ENCODE peak calls at places on chromosomes 11 and 22, in four cellular contexts. J, C, R and B are unnamed samples.

GRCh38 chr11:70699294-70700221 is 301.2 kb downstream of the CTTN start:
- DNase-seq in C (no peak), J (no peak), R (no peak), B (no peak)

GRCh38 chr11:117520201-117520600 is 192.5 kb downstream of the CEP164 start:
- DNase-seq in J (no peak), R (no peak), C (no peak), B (no peak)

GRCh38 chr22:47064016-47064415 is 301.6 kb downstream of the TBC1D22A start:
- DNase-seq in C (no peak), R (no peak), J (no peak), B (no peak)

GRCh38 chr11:116860303-116860702 is 22.9 kb upstream of the APOA1 start:
- DNase-seq in J (no peak), C (no peak), R (no peak), B (no peak)

GRCh38 chr11:75721852-75722668 is 4.4 kb downstream of the MOGAT2 start:
- DNase-seq in R (no peak), C (peak), J (no peak), B (no peak)

GRCh38 chr22:46422896-46423295 is 87.4 kb downstream of the TRMU start:
- DNase-seq in J (no peak), R (no peak), C (no peak), B (no peak)

GRCh38 chr11:86869966-86870570 is 69.7 kb downstream of the PRSS23 start:
- DNase-seq in C (no peak), R (no peak), J (peak), B (peak)

GRCh38 chr11:61973603-61974162 is 6.2 kb upstream of the FTH1 start:
- DNase-seq in J (no peak), C (no peak), R (no peak), B (no peak)

GRCh38 chr11:36376315-36376887 is 80.3 kb downstream of the PRR5L start:
- DNase-seq in R (no peak), C (peak), J (peak), B (no peak)

GRCh38 chr11:69122642-69123431 is 32.9 kb upstream of the SMIM38 start:
- DNase-seq in J (peak), R (peak), C (peak), B (peak)

GRCh38 chr22:25845985-25846745 is 104.2 kb downstream of the MYO18B start:
- DNase-seq in C (no peak), R (peak), J (no peak), B (no peak)

GRCh38 chr11:120184946-120185677 is 25.7 kb upstream of the OAF start:
- DNase-seq in R (no peak), J (peak), C (peak), B (no peak)

GRCh38 chr22:45552580-45553332 is 50.1 kb downstream of the FBLN1 start:
- DNase-seq in R (no peak), C (peak), J (no peak), B (no peak)

GRCh38 chr11:19648321-19648720 is 64.3 kb upstream of the NAV2 start:
- DNase-seq in J (no peak), C (no peak), R (no peak), B (no peak)

GRCh38 chr11:57251491-57252104 is 14.5 kb upstream of the APLNR start:
- DNase-seq in R (no peak), C (no peak), J (no peak), B (no peak)

GRCh38 chr11:36398261-36398953 is 102.3 kb downstream of the PRR5L start:
- DNase-seq in C (no peak), J (no peak), R (no peak), B (no peak)

GRCh38 chr11:65663634-65664200 is 1.0 kb upstream of the RELA start:
- DNase-seq in C (peak), J (peak), R (no peak), B (no peak)

GRCh38 chr11:54832676-54833075 is 126.0 kb downstream of the OR4A5 start:
- DNase-seq in J (no peak), C (peak), R (no peak), B (no peak)

GRCh38 chr22:45105281-45105700 is 58.4 kb upstream of the NUP50 start:
- DNase-seq in J (no peak), C (no peak), R (no peak), B (no peak)

GRCh38 chr11:34997872-34998548 is 81.6 kb downstream of the PDHX start:
- DNase-seq in R (no peak), J (no peak), C (no peak), B (no peak)

GRCh38 chr22:42180349-42180842 is 49.8 kb upstream of the CYP2D6 start:
- DNase-seq in R (no peak), C (no peak), J (no peak), B (no peak)

GRCh38 chr11:58927393-58928081 is 11.8 kb upstream of the GLYATL1 start:
- DNase-seq in J (peak), C (peak), R (no peak), B (no peak)

GRCh38 chr22:47810505-47811500 is 1048.4 kb downstream of the TBC1D22A start:
- DNase-seq in C (no peak), R (no peak), J (no peak), B (no peak)

GRCh38 chr11:93988455-93988854 is 32.7 kb upstream of the HEPHL1 start:
- DNase-seq in C (no peak), J (no peak), R (no peak), B (no peak)

GRCh38 chr11:93988912-93989311 is 32.2 kb upstream of the HEPHL1 start:
- DNase-seq in R (no peak), C (no peak), J (no peak), B (no peak)

GRCh38 chr11:93984205-93984586 is 37.0 kb upstream of the HEPHL1 start:
- DNase-seq in J (no peak), R (no peak), C (no peak), B (no peak)

GRCh38 chr11:93983542-93984204 is 37.5 kb upstream of the HEPHL1 start:
- DNase-seq in R (no peak), C (no peak), J (no peak), B (no peak)

GRCh38 chr11:93986716-93987115 is 34.4 kb upstream of the HEPHL1 start:
- DNase-seq in J (peak), C (no peak), R (no peak), B (no peak)
- H3K4me3 ChIP-seq in J (no peak), C (no peak), R (no peak), B (no peak)

DNA sequence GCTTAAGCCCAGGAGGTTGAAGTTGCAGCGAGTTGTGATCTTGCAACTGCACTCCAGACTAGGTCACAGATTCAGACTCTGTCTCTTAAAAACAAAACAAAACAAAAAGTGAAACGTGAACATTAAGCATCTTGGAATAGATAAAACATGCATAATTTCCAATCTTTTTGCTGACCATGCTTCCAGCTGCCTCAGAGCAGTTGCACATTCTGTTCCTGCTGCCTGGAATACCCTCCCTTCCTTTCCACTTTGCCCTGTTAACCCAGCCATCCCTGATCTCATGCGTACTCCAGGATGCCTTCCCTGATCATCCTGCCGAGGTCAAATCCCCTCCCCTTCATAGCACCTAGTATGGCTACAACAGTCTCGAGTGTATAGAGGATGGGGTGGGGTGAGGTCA is 685 bp upstream of the CCDC88B start:
- DNase-seq in R (no peak), J (no peak), C (no peak), B (no peak)
- TF ChIP-seq CTCF in R (no peak), J (no peak), C (no peak), B (no peak)

GRCh38 chr11:134039726-134040385 is 29.0 kb upstream of the JAM3 start:
- DNase-seq in C (no peak), R (no peak), J (no peak), B (no peak)

GRCh38 chr11:134041349-134041748 is 27.5 kb upstream of the JAM3 start:
- DNase-seq in R (no peak), C (no peak), J (no peak), B (no peak)

GRCh38 chr11:134037093-134037908 is 31.6 kb upstream of the JAM3 start:
- DNase-seq in R (peak), C (peak), J (peak), B (no peak)

GRCh38 chr11:134040386-134041297 is 28.2 kb upstream of the JAM3 start:
- DNase-seq in J (no peak), C (no peak), R (no peak), B (no peak)

DNA sequence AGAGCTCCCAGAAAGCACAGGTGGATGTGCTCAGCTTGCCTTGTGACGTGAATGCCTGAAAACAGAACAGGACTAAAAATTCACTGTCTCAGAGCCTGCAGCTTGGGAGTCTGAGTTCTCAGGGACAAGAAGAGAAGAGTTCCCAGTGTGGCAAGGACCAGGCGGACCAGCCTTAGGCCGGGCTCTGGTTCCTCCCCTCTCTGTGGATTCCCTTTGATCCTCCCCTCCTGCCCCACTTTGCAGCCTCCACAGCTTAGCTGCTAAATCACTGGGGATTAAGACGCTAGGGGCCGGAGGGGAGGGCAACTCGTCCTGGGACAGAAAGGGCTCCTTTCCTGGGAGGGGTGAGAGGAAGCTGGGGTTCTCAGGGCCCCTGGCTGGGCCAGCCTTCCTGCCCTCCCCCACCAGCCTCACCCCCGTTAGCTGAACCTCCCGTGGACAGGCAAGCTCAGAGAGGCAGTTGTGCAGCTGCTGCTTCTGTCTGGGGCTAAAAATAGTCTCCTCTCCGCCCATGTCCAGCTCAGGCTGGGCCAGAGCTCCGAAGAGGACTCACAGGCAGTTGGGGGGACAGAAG is 29.9 kb upstream of the JAM3 start:
- DNase-seq in R (no peak), J (no peak), C (peak), B (no peak)
- H3K4me3 ChIP-seq in R (no peak), J (no peak), C (no peak), B (peak)

GRCh38 chr11:126113963-126114362 is 51.3 kb upstream of the CDON start:
- DNase-seq in C (no peak), R (no peak), J (no peak), B (no peak)

GRCh38 chr11:126114486-126115252 is 52.0 kb upstream of the CDON start:
- DNase-seq in J (no peak), C (no peak), R (no peak), B (no peak)

GRCh38 chr11:126115253-126115540 is 52.5 kb upstream of the CDON start:
- DNase-seq in C (peak), R (no peak), J (peak), B (peak)

GRCh38 chr11:126113515-126113957 is 50.9 kb upstream of the CDON start:
- DNase-seq in R (no peak), C (peak), J (peak), B (peak)

DNA sequence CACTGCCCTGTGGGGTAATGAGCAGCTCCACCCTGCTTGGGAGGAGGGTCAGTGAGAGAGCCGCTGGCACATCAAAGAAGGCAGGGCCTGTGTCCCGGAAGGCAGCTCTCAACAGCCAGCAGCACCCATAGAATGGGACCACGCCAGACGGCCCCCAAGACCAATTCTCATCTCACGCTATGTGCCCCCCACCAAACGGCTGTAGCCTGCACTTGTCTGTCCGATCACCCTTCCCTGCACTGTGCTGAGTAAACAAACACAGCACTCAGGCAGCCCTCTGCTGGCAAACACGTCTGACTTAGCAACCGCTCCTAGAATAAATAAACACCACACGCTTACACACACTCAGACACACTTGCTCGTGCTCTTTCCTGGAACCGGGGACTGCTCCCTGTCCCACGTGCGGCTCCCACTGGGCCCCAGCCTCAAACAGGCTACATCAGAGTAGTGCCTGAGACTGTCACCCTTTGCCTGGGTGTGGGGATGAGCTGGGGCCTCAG is 53.2 kb upstream of the CDON start:
- DNase-seq in J (peak), R (no peak), C (peak), B (peak)
- TF ChIP-seq CTCF in J (no peak), R (no peak), C (no peak), B (peak)

DNA sequence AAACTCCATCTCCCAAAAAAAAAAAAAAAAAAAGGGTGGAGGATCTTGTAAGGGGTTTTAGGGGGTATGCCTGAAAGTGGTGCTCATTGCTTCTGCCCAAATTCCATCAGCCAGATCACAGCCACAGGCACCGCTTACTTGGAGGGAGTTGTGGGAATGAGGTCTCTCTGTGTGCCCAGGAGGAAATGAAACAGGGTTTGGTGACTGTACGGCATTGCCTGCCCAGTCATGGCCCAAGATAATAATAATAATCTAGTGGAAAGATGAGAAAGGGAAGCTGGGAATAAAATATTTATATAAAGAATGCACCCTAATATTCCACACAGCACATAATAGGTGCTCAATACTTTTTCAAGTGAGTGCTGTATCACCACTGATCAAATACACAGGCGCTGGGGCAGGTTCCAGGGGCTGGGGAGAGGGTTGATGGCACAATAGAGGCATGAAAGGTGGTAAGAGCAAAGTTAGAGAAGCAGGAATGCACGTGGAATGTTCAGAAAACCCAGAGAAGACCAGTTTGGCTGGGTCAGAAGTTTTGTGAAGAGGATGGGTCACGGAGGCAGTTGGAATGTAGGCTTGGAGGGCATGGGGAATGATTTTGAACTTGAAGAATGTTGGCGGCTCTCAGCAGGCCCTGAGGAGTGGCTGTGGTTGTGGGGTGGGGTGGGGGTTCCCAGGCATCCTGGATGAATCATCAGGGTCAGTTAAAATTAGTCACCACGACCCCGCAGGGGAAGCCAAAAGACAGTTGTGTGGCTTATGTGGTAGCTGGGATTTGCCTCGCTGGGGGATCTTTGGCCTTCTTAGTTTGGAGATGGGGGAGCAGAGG is 12.5 kb upstream of the MB start:
- DNase-seq in R (peak), J (peak), C (peak), B (peak)
- H3K4me3 ChIP-seq in R (no peak), J (no peak), C (no peak), B (peak)

GRCh38 chr11:102555091-102555490 is 24.5 kb upstream of the MMP7 start:
- DNase-seq in R (no peak), J (no peak), C (no peak), B (no peak)
- TF ChIP-seq CTCF in R (no peak), J (no peak), C (no peak), B (no peak)

GRCh38 chr11:73528420-73528819 is 69.5 kb downstream of the FAM168A start:
- DNase-seq in C (no peak), J (no peak), R (no peak), B (no peak)
- H3K4me3 ChIP-seq in C (no peak), J (no peak), R (no peak), B (peak)

DNA sequence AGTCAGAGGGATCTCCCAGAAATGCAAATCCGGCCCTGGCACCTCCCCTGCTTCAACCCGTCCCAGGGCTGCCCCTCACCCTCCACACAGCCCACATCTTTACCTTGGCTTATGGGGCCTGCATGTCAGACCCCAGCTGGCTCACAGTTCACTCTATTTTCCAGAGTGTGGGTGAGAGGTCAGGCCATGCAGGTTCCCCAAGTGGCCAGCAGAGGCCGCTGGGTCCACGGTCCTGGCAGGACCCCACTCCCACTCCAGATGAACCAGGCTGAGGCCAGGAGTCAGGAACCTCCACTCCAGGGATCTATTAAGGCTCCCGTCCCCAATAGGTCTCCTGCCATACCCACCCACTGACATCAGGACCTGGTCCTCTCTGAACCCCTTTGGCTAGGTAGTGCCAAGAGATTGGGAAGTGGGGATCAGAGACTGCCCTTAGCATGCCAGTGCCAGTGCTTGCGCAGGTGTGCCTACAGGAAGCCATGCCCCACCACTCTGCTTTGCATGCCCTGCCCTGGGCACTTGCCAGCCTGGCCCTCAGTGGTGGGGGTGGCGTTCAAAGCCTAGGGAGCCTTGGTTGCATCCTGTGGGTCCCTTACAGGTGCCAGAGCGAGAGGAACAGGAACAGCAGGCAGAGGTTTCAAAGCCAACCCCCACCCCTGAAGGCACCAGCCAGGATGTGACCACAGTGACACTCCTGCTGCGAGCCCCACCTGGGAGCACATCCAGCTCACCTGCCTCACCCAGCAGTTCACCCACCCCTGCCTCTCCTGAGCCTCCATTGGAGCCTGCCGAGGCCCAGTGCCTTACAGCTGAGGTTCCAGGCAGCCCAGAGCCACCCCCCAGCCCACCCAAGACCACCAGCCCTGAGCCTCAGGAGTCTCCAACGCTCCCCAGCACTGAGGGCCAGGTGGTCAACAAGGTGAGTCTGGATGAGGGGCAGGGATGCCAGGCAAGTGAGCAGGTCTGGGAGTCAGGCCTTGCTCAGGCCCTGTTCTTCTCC is 8.3 kb downstream of the SMTN start:
- DNase-seq in R (peak), C (no peak), J (peak), B (no peak)
- TF ChIP-seq CTCF in R (peak), C (peak), J (peak), B (peak)

GRCh38 chr11:14218728-14219127 is 140.3 kb downstream of the RRAS2 start:
- DNase-seq in R (no peak), J (no peak), C (no peak), B (no peak)
- H3K4me3 ChIP-seq in R (no peak), J (no peak), C (no peak), B (no peak)